ENCODE peak calls at places on chromosomes 4 and X, in five cellular contexts. Q is WTC11; G is activated naive CD4-positive, alpha-beta T cell treated with anti-CD3 and anti-CD28 coated beads, Interleukin-2, amount 10 ng/mL, durations not matched to agents 7 days and 5 days; F is AG09319; O is bronchial epithelial cell. A is an unnamed sample.

GRCh38 chr4:7295917-7296660 is 103.8 kb downstream of the SORCS2 start:
- DNase-seq in Q (peak), G (peak), F (peak), O (no peak), A (no peak)

GRCh38 chr4:98150092-98150761 is 7.0 kb upstream of the STPG2 start:
- DNase-seq in Q (no peak), G (no peak), F (no peak), O (peak), A (no peak)

GRCh38 chrX:111098874-111099273 is 2.9 kb downstream of the PAK3 start:
- DNase-seq in Q (peak), G (peak), F (no peak), O (no peak), A (peak)

GRCh38 chrX:110600745-110601310 is 194.8 kb downstream of the CHRDL1 start:
- DNase-seq in Q (no peak), G (no peak), F (no peak), O (no peak), A (peak)

GRCh38 chr4:14719053-14719452 is 283.2 kb upstream of the CPEB2 start:
- DNase-seq in Q (no peak), G (no peak), F (peak), O (peak), A (peak)

GRCh38 chr4:55092504-55092903 is 32.9 kb downstream of the KDR start:
- DNase-seq in Q (no peak), G (no peak), F (no peak), O (no peak), A (no peak)

GRCh38 chr4:122712782-122713181 is 19.7 kb upstream of the BBS12 start:
- DNase-seq in Q (no peak), G (no peak), F (no peak), O (peak), A (no peak)

GRCh38 chr4:154781126-154781982 is at the start of gene RBM46:
- DNase-seq in Q (peak), G (no peak), F (no peak), O (no peak), A (peak)

GRCh38 chrX:96987228-96987627 is 103.5 kb downstream of the RPA4 start:
- DNase-seq in Q (no peak), G (no peak), F (no peak), O (peak), A (no peak)

GRCh38 chr4:158968961-158969360 is 133.9 kb upstream of the RAPGEF2 start:
- DNase-seq in Q (no peak), G (no peak), F (no peak), O (no peak), A (no peak)

GRCh38 chr4:6942238-6942800 is 32.7 kb downstream of the TBC1D14 start:
- DNase-seq in Q (no peak), G (peak), F (peak), O (peak), A (peak)

GRCh38 chr4:152266831-152267480 is 268.9 kb downstream of the FBXW7 start:
- DNase-seq in Q (no peak), G (no peak), F (no peak), O (peak), A (no peak)

GRCh38 chr4:80538276-80538926 is 202.9 kb downstream of the CFAP299 start:
- DNase-seq in Q (no peak), G (no peak), F (no peak), O (peak), A (no peak)

GRCh38 chr4:109730294-109731051 is 603 bp upstream of the PLA2G12A start:
- DNase-seq in Q (peak), G (no peak), F (peak), O (peak), A (peak)

GRCh38 chrX:132504417-132504816 is 15.6 kb upstream of the MBNL3 start:
- DNase-seq in Q (no peak), G (no peak), F (no peak), O (no peak), A (no peak)

GRCh38 chr4:138634915-138635314 is 380.7 kb upstream of the NOCT start:
- DNase-seq in Q (no peak), G (no peak), F (no peak), O (no peak), A (no peak)

GRCh38 chr4:2861631-2862436 is 18.2 kb downstream of the ADD1 start:
- DNase-seq in Q (no peak), G (no peak), F (no peak), O (no peak), A (no peak)

GRCh38 chrX:149650162-149650561 is 18.6 kb upstream of the TMEM185A start:
- DNase-seq in Q (no peak), G (no peak), F (no peak), O (no peak), A (no peak)

A was measured in islet precursor cell.